ENCODE peak calls at places on chromosomes 7 and 10, in nine cellular contexts. One of them, this sample, is unnamed.

GRCh38 chr10:71025535-71025934 is 137.2 kb upstream of the PCBD1 start:
- DNase-seq in G401: no peak
- DNase-seq in hippocampal formation: no peak
- DNase-seq in psoas muscle: no peak
- DNase-seq in NCI-H460: no peak
- DNase-seq in NCI-H69: no peak
- DNase-seq in HFFc6: no peak
- DNase-seq in stimulated activated CD4-positive, alpha-beta T cell treated with anti-CD3 and anti-CD28 coated beads, Interleukin-15, amount 100 ng/mL, for 1 hour: no peak
- DNase-seq in left ventricle myocardium superior: no peak
- DNase-seq in this sample: no peak

GRCh38 chr7:117385340-117386124 is 41.8 kb downstream of the ASZ1 start:
- DNase-seq in G401: peak; percentile 48
- DNase-seq in NCI-H69: peak; percentile 43
- DNase-seq in stimulated activated CD4-positive, alpha-beta T cell treated with anti-CD3 and anti-CD28 coated beads, Interleukin-15, amount 100 ng/mL, for 1 hour: no peak
- DNase-seq in NCI-H460: peak; percentile 29
- DNase-seq in hippocampal formation: peak; percentile 76
- DNase-seq in left ventricle myocardium superior: no peak
- DNase-seq in psoas muscle: no peak
- DNase-seq in HFFc6: no peak
- DNase-seq in this sample: peak; percentile 32

GRCh38 chr10:10540383-10540782 is 477.3 kb upstream of the CELF2 start:
- DNase-seq in left ventricle myocardium superior: no peak
- DNase-seq in HFFc6: no peak
- DNase-seq in NCI-H460: no peak
- DNase-seq in stimulated activated CD4-positive, alpha-beta T cell treated with anti-CD3 and anti-CD28 coated beads, Interleukin-15, amount 100 ng/mL, for 1 hour: no peak
- DNase-seq in psoas muscle: no peak
- DNase-seq in NCI-H69: no peak
- DNase-seq in G401: no peak
- DNase-seq in hippocampal formation: no peak
- DNase-seq in this sample: no peak

GRCh38 chr10:4771554-4772201 is 54.3 kb upstream of the AKR1E2 start:
- DNase-seq in psoas muscle: no peak
- DNase-seq in HFFc6: peak; percentile 78
- DNase-seq in NCI-H69: no peak
- DNase-seq in G401: no peak
- DNase-seq in hippocampal formation: no peak
- DNase-seq in left ventricle myocardium superior: no peak
- DNase-seq in NCI-H460: no peak
- DNase-seq in stimulated activated CD4-positive, alpha-beta T cell treated with anti-CD3 and anti-CD28 coated beads, Interleukin-15, amount 100 ng/mL, for 1 hour: no peak
- DNase-seq in this sample: no peak

GRCh38 chr10:21292763-21293517 is 232.5 kb downstream of the SKIDA1 start:
- DNase-seq in G401: peak; percentile 80
- DNase-seq in hippocampal formation: no peak
- DNase-seq in psoas muscle: peak; percentile 67
- DNase-seq in HFFc6: peak; percentile 98
- DNase-seq in NCI-H69: peak; percentile 59
- DNase-seq in stimulated activated CD4-positive, alpha-beta T cell treated with anti-CD3 and anti-CD28 coated beads, Interleukin-15, amount 100 ng/mL, for 1 hour: no peak
- DNase-seq in NCI-H460: peak; percentile 82
- DNase-seq in left ventricle myocardium superior: peak; percentile 68
- DNase-seq in this sample: no peak

GRCh38 chr7:157517782-157518513 is 181.1 kb downstream of the DNAJB6 start:
- DNase-seq in G401: no peak
- DNase-seq in left ventricle myocardium superior: no peak
- DNase-seq in NCI-H460: no peak
- DNase-seq in HFFc6: no peak
- DNase-seq in psoas muscle: peak; percentile 21
- DNase-seq in stimulated activated CD4-positive, alpha-beta T cell treated with anti-CD3 and anti-CD28 coated beads, Interleukin-15, amount 100 ng/mL, for 1 hour: no peak
- DNase-seq in hippocampal formation: no peak
- DNase-seq in NCI-H69: no peak
- DNase-seq in this sample: no peak

GRCh38 chr7:18357691-18358090 is 137.9 kb upstream of the HDAC9 start:
- DNase-seq in hippocampal formation: no peak
- DNase-seq in stimulated activated CD4-positive, alpha-beta T cell treated with anti-CD3 and anti-CD28 coated beads, Interleukin-15, amount 100 ng/mL, for 1 hour: no peak
- DNase-seq in HFFc6: peak; percentile 15
- DNase-seq in NCI-H69: peak; percentile 64
- DNase-seq in G401: no peak
- DNase-seq in left ventricle myocardium superior: no peak
- DNase-seq in NCI-H460: no peak
- DNase-seq in psoas muscle: no peak
- DNase-seq in this sample: no peak

GRCh38 chr7:139825666-139826290 is 3.3 kb upstream of the TBXAS1 start:
- DNase-seq in NCI-H460: no peak
- DNase-seq in stimulated activated CD4-positive, alpha-beta T cell treated with anti-CD3 and anti-CD28 coated beads, Interleukin-15, amount 100 ng/mL, for 1 hour: no peak
- DNase-seq in NCI-H69: peak; percentile 9
- DNase-seq in G401: no peak
- DNase-seq in psoas muscle: no peak
- DNase-seq in hippocampal formation: no peak
- DNase-seq in HFFc6: peak; percentile 23
- DNase-seq in left ventricle myocardium superior: no peak
- DNase-seq in this sample: no peak

GRCh38 chr7:1193593-1194424 is 33.8 kb upstream of the ZFAND2A start:
- DNase-seq in left ventricle myocardium superior: peak; percentile 80
- DNase-seq in NCI-H460: peak; percentile 64
- DNase-seq in stimulated activated CD4-positive, alpha-beta T cell treated with anti-CD3 and anti-CD28 coated beads, Interleukin-15, amount 100 ng/mL, for 1 hour: no peak
- DNase-seq in NCI-H69: peak; percentile 79
- DNase-seq in G401: peak; percentile 88
- DNase-seq in psoas muscle: no peak
- DNase-seq in hippocampal formation: no peak
- DNase-seq in HFFc6: peak; percentile 45
- DNase-seq in this sample: peak; percentile 69

GRCh38 chr7:100022621-100023020 is 7.2 kb downstream of the ZKSCAN1 start:
- DNase-seq in psoas muscle: no peak
- DNase-seq in left ventricle myocardium superior: no peak
- DNase-seq in stimulated activated CD4-positive, alpha-beta T cell treated with anti-CD3 and anti-CD28 coated beads, Interleukin-15, amount 100 ng/mL, for 1 hour: no peak
- DNase-seq in G401: no peak
- DNase-seq in NCI-H69: peak; percentile 92
- DNase-seq in NCI-H460: no peak
- DNase-seq in HFFc6: no peak
- DNase-seq in hippocampal formation: no peak
- DNase-seq in this sample: no peak

GRCh38 chr7:152000191-152000590 is 25.3 kb upstream of the GALNT11 start:
- DNase-seq in NCI-H69: no peak
- DNase-seq in NCI-H460: no peak
- DNase-seq in hippocampal formation: no peak
- DNase-seq in G401: no peak
- DNase-seq in psoas muscle: no peak
- DNase-seq in HFFc6: no peak
- DNase-seq in left ventricle myocardium superior: no peak
- DNase-seq in stimulated activated CD4-positive, alpha-beta T cell treated with anti-CD3 and anti-CD28 coated beads, Interleukin-15, amount 100 ng/mL, for 1 hour: no peak
- DNase-seq in this sample: no peak

GRCh38 chr10:58384536-58384998 is 643 bp upstream of the TFAM start:
- DNase-seq in hippocampal formation: peak; percentile 70
- DNase-seq in G401: no peak
- DNase-seq in HFFc6: no peak
- DNase-seq in left ventricle myocardium superior: no peak
- DNase-seq in NCI-H69: no peak
- DNase-seq in stimulated activated CD4-positive, alpha-beta T cell treated with anti-CD3 and anti-CD28 coated beads, Interleukin-15, amount 100 ng/mL, for 1 hour: no peak
- DNase-seq in psoas muscle: no peak
- DNase-seq in NCI-H460: no peak
- DNase-seq in this sample: no peak

GRCh38 chr10:25094590-25094989 is 78.2 kb downstream of the THNSL1 start:
- DNase-seq in G401: no peak
- DNase-seq in hippocampal formation: no peak
- DNase-seq in psoas muscle: no peak
- DNase-seq in HFFc6: no peak
- DNase-seq in stimulated activated CD4-positive, alpha-beta T cell treated with anti-CD3 and anti-CD28 coated beads, Interleukin-15, amount 100 ng/mL, for 1 hour: no peak
- DNase-seq in NCI-H69: no peak
- DNase-seq in left ventricle myocardium superior: no peak
- DNase-seq in NCI-H460: no peak
- DNase-seq in this sample: no peak

GRCh38 chr7:44685723-44686122 is 62.9 kb upstream of the ZMIZ2 start:
- DNase-seq in left ventricle myocardium superior: no peak
- DNase-seq in HFFc6: no peak
- DNase-seq in psoas muscle: no peak
- DNase-seq in NCI-H460: no peak
- DNase-seq in stimulated activated CD4-positive, alpha-beta T cell treated with anti-CD3 and anti-CD28 coated beads, Interleukin-15, amount 100 ng/mL, for 1 hour: no peak
- DNase-seq in G401: no peak
- DNase-seq in NCI-H69: no peak
- DNase-seq in hippocampal formation: no peak
- DNase-seq in this sample: no peak

GRCh38 chr10:75740541-75740940 is 309.1 kb downstream of the LRMDA start:
- DNase-seq in NCI-H69: no peak
- DNase-seq in psoas muscle: no peak
- DNase-seq in NCI-H460: no peak
- DNase-seq in HFFc6: no peak
- DNase-seq in left ventricle myocardium superior: no peak
- DNase-seq in hippocampal formation: no peak
- DNase-seq in G401: no peak
- DNase-seq in stimulated activated CD4-positive, alpha-beta T cell treated with anti-CD3 and anti-CD28 coated beads, Interleukin-15, amount 100 ng/mL, for 1 hour: no peak
- DNase-seq in this sample: no peak

GRCh38 chr10:22690614-22691431 is 23.6 kb downstream of the PIP4K2A start:
- DNase-seq in hippocampal formation: no peak
- DNase-seq in psoas muscle: no peak
- DNase-seq in stimulated activated CD4-positive, alpha-beta T cell treated with anti-CD3 and anti-CD28 coated beads, Interleukin-15, amount 100 ng/mL, for 1 hour: no peak
- DNase-seq in NCI-H460: no peak
- DNase-seq in NCI-H69: peak; percentile 65
- DNase-seq in G401: no peak
- DNase-seq in left ventricle myocardium superior: no peak
- DNase-seq in HFFc6: no peak
- DNase-seq in this sample: peak; percentile 35

GRCh38 chr10:25896421-25896820 is 37.6 kb upstream of the MYO3A start:
- DNase-seq in G401: no peak
- DNase-seq in psoas muscle: no peak
- DNase-seq in NCI-H69: peak; percentile 4
- DNase-seq in HFFc6: no peak
- DNase-seq in NCI-H460: no peak
- DNase-seq in left ventricle myocardium superior: no peak
- DNase-seq in stimulated activated CD4-positive, alpha-beta T cell treated with anti-CD3 and anti-CD28 coated beads, Interleukin-15, amount 100 ng/mL, for 1 hour: no peak
- DNase-seq in hippocampal formation: no peak
- DNase-seq in this sample: no peak

This sample was measured in AML-193.